ENCODE peak calls at places on chromosome 17, in four cellular contexts. X is fibroblast of lung, G is ascending aorta, N is right cardiac atrium. W is an unnamed sample. For H3K9me3, the result is how much of the 10 kb centered on the place peaks cover.

GRCh38 chr17:42814633-42815399 is 9.3 kb downstream of the BECN1 start:
- DNase-seq in X (peak), G (no peak), N (no peak), W (peak)

GRCh38 chr17:5809580-5810188 is 225.4 kb upstream of the NLRP1 start:
- DNase-seq in X (peak), G (no peak), N (no peak), W (peak)

GRCh38 chr17:50638851-50639767 is 4.4 kb downstream of the ABCC3 start:
- DNase-seq in X (peak), G (peak), N (peak), W (peak)

GRCh38 chr17:32912218-32912897 is 15.6 kb upstream of the TMEM98 start:
- DNase-seq in X (peak), G (no peak), N (peak), W (peak)

GRCh38 chr17:81294512-81295030 is 536 bp downstream of the SLC38A10 start:
- DNase-seq in X (no peak), G (no peak), N (peak), W (no peak)

GRCh38 chr17:56297142-56297541 is 143.9 kb downstream of the ANKFN1 start:
- DNase-seq in X (peak), G (no peak), N (no peak), W (peak)

GRCh38 chr17:51672058-51672457 is 411.7 kb downstream of the UTP18 start:
- DNase-seq in X (no peak), G (no peak), N (no peak), W (no peak)

GRCh38 chr17:3827124-3827773 is 18.8 kb downstream of the NCBP3 start:
- DNase-seq in X (peak), G (no peak), N (no peak), W (no peak)

GRCh38 chr17:82416771-82417170 is 1.4 kb upstream of the HEXD start:
- DNase-seq in X (no peak), G (no peak), N (no peak), W (no peak)

GRCh38 chr17:49106366-49107210 is 26.0 kb upstream of the B4GALNT2 start:
- DNase-seq in X (peak), G (no peak), N (no peak), W (peak)

GRCh38 chr17:49110504-49110903 is 22.1 kb upstream of the B4GALNT2 start:
- DNase-seq in X (no peak), G (no peak), N (no peak), W (no peak)

GRCh38 chr17:49111934-49112333 is 20.6 kb upstream of the B4GALNT2 start:
- DNase-seq in X (no peak), G (no peak), N (no peak), W (no peak)

GRCh38 chr17:49107211-49107557 is 25.4 kb upstream of the B4GALNT2 start:
- DNase-seq in X (no peak), G (no peak), N (no peak), W (no peak)

GRCh38 chr17:49108318-49108717 is 24.3 kb upstream of the B4GALNT2 start:
- DNase-seq in X (peak), G (no peak), N (no peak), W (peak)
- H3K4me3 ChIP-seq in X (no peak), G (no peak), N (no peak), W (no peak)

DNA sequence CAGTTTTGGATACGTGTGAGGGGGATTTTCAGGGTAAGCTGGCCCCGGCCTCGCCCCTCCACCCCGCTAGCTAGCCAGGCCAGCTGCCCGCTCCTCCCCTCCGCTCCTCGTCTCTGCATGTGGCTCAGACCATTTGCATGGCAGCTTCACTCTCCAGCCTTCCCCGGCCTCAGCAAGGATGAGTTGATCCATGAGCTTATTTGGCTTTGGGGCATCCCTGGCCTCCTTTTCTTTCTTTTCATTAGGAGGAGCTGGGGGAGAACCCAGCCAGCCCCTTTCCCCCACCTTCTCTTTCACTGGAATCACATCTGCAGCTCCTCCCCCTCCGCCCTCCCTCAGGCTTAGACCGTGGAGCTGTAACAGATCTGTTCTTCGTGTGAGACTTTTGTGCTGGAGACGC is 30.7 kb downstream of the ELAC2 start:
- DNase-seq in X (no peak), G (no peak), N (no peak), W (no peak)
- H3K27ac ChIP-seq in X (no peak), G (no peak), N (no peak), W (no peak)

GRCh38 chr17:80229011-80229410 is 8.8 kb downstream of the SLC26A11 start:
- DNase-seq in X (no peak), G (no peak), N (no peak), W (no peak)
- H3K9me3 ChIP-seq in X (under half), G (under half), N (under half), W (under half)

DNA sequence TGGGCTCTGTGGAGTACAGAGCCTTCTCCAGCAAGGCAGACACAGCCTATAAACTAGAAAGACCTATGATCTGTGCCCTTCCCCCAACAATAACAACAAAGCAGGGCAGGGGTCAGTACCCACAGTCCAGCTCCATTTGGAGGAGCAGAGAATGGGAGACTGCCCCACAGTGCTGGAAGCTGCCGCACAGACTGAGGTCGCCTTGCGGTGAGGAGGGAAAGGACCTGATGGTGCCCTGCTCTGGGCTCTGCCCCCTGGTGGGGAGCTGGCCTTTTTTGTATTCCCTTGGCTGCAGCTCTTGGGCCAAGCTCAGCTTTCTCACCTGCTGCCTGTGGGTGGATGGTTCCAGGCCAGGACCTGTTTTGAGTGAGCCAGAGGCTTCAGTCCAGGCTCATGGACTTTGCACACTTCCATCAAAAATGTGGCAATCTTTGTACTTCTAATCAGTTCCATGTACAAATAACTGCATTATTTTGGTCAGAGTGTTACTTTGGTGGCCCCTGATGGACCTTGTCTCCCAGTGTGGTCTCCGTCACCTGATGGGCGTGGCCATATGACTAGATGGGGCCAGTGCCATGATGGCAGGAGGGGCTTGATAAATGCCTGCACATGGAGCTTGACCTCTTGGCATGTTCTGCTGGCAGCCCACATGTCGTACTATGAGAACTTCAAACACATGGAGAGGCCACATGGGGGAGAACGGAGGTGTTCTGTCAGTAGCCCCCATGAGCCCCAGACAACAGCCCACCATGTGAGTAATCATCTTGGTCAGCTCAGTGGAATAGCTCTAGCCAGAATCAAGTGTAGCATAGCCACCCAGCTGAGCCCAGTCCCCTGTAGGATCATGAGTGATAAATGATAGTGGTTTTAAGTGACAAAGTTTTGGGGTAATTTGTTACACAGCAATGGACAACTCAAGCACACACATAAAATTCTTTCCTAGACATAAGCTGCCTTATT is 24.2 kb downstream of the B9D1 start:
- DNase-seq in X (peak), G (peak), N (peak), W (peak)
- H3K4me3 ChIP-seq in X (no peak), G (no peak), N (no peak), W (no peak)

DNA sequence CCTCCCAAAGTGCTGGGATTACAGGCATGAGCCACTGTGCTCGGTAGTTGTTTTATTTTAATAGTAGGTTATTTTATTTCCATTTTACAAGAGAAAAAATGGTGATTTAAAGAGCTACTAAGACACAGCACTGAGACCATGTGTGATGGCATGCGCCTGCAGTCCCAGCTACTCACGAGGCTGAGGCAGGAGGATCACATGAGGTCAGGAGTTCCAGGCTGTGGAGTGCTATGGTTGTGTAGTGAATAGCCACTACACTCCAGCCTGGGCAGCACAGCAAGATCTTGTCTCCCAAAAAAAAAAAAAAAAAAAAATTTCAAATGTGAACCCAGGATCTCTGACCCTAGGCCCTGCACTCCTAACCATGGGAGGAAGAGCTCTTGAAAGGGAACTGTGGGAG is 3.7 kb downstream of the SERPINF1 start:
- DNase-seq in X (no peak), G (no peak), N (no peak), W (no peak)
- H3K27ac ChIP-seq in X (no peak), G (peak), N (no peak), W (no peak)

GRCh38 chr17:22469941-22470340 is 777.6 kb downstream of the KCNJ18 start:
- DNase-seq in X (no peak), G (no peak), N (no peak), W (no peak)
- H3K9me3 ChIP-seq in X (under half), G (under half), N (under half), W (under half)

DNA sequence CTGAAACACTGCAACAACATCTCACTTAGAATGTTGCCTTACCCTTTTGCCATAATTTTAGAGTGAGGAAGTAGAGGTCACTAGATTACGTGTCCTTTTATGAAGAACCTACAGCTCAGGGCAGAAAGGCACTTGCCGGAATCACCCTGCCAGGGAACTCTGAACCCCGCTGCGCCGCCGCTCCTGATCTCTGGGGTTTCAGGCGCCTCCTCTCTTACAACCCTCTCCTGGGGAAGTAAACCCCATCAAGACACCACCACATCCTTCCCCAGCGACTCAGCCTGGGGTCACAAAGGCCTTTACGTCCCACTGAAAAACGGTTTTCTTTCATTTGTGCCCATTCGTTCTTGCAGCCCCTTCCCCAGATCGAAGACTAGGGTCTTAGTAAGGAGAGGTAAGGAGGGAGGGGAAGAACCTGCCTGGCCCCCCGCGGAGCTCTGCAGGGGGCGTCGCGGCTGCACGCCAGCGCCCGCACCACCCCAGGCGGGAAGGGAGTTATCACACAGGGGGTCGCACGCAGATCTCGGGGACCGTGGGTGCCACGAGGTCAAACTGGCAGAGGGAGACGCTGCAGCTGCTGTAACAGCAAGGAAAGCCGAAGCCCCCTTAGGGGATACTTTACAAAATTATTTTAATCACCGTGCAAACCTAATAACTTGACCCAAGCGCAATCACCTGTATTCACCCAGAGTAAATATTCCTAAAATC is 1.0 kb upstream of the HLF start:
- DNase-seq in X (no peak), G (no peak), N (peak), W (no peak)
- H3K4me3 ChIP-seq in X (peak), G (peak), N (peak), W (no peak)

GRCh38 chr17:8225813-8226535 is 15.6 kb upstream of the AURKB start:
- DNase-seq in X (peak), G (no peak), N (no peak), W (no peak)
- H3K27ac ChIP-seq in X (peak), G (peak), N (no peak), W (peak)

GRCh38 chr17:79862259-79862658 is 23.0 kb upstream of the CBX4 start:
- DNase-seq in X (no peak), G (no peak), N (no peak), W (no peak)
- H3K9me3 ChIP-seq in X (under half), G (under half), N (under half), W (under half)

W was measured in SJSA1.